ENCODE peak calls at places on chromosomes 6 and 20, in ten cellular contexts. I is endothelial cell of umbilical vein; E is naive thymus-derived CD8-positive, alpha-beta T cell; A is IMR-90; C is uterus; G is stimulated activated CD4-positive, alpha-beta T cell treated with anti-CD3 and anti-CD28 coated beads, TNF-alpha, amount 100 ng/mL, for 24 hours; S is astrocyte of the spinal cord; M is GM06990; X is NCI-H2081 treated with DMSO at 0.1 percent for 48 hours; L is BJ. Y is an unnamed sample.

GRCh38 chr6:113596907-113597583 is 260.1 kb upstream of the MARCKS start:
- DNase-seq in I (no peak), L (peak), E (no peak), M (no peak), C (peak), X (peak), A (peak), S (peak), G (no peak), Y (no peak)

GRCh38 chr6:23077797-23078196 is 508.4 kb downstream of the HDGFL1 start:
- DNase-seq in C (no peak), I (no peak), L (no peak), S (no peak), A (no peak), G (no peak), M (no peak), E (no peak), X (no peak), Y (no peak)

GRCh38 chr6:66675906-66676305 is 968.9 kb upstream of the EYS start:
- DNase-seq in S (no peak), E (no peak), X (no peak), A (no peak), C (no peak), G (no peak), M (no peak), I (no peak), L (no peak), Y (no peak)

GRCh38 chr6:149212892-149213786 is 104.4 kb upstream of the TAB2 start:
- DNase-seq in E (no peak), L (no peak), G (peak), C (no peak), X (no peak), A (no peak), M (no peak), I (no peak), S (no peak), Y (no peak)

GRCh38 chr20:57651977-57652864 is 32.0 kb upstream of the ZBP1 start:
- DNase-seq in C (peak), A (no peak), S (no peak), L (no peak), X (no peak), I (no peak), G (no peak), E (peak), M (no peak), Y (no peak)

GRCh38 chr6:12265795-12266194 is 24.4 kb upstream of the EDN1 start:
- DNase-seq in C (no peak), I (no peak), G (no peak), L (no peak), E (no peak), X (no peak), M (no peak), A (peak), S (peak), Y (no peak)

GRCh38 chr6:81166770-81167169 is 585.7 kb downstream of the TENT5A start:
- DNase-seq in E (no peak), I (no peak), X (no peak), S (peak), G (no peak), L (no peak), A (peak), M (no peak), C (no peak), Y (no peak)

GRCh38 chr20:49349678-49350077 is 71.8 kb upstream of the ZNFX1 start:
- DNase-seq in G (no peak), M (no peak), I (no peak), E (no peak), S (no peak), A (no peak), L (no peak), C (peak), X (no peak), Y (no peak)

GRCh38 chr6:25311251-25311910 is 32.2 kb downstream of the CARMIL1 start:
- DNase-seq in C (no peak), I (no peak), S (peak), E (no peak), A (peak), M (no peak), L (peak), G (no peak), X (no peak), Y (no peak)

GRCh38 chr6:156883497-156884252 is 106.5 kb downstream of the ARID1B start:
- DNase-seq in G (peak), E (no peak), X (no peak), S (no peak), A (peak), M (peak), C (no peak), I (peak), L (no peak), Y (no peak)

GRCh38 chr6:24596717-24597116 is 49.3 kb downstream of the KIAA0319 start:
- DNase-seq in M (no peak), G (no peak), I (no peak), X (no peak), E (no peak), C (no peak), A (no peak), S (no peak), L (no peak), Y (no peak)

GRCh38 chr20:48667481-48667880 is 160.3 kb downstream of the PREX1 start:
- DNase-seq in L (no peak), C (no peak), S (no peak), E (no peak), G (no peak), I (peak), M (no peak), X (no peak), A (no peak), Y (no peak)

GRCh38 chr6:5294392-5295211 is 33.3 kb downstream of the FARS2 start:
- DNase-seq in E (no peak), S (no peak), A (no peak), G (no peak), X (no peak), M (no peak), L (no peak), I (no peak), C (no peak), Y (no peak)

GRCh38 chr6:37725967-37726366 is 28.3 kb upstream of the MDGA1 start:
- DNase-seq in X (no peak), A (peak), C (no peak), E (no peak), I (no peak), G (no peak), M (no peak), L (no peak), S (no peak), Y (no peak)

GRCh38 chr6:170205126-170205525 is 85.8 kb downstream of the DLL1 start:
- DNase-seq in X (no peak), L (no peak), E (peak), M (no peak), S (no peak), G (no peak), C (no peak), I (no peak), A (no peak), Y (no peak)

GRCh38 chr6:12363651-12364381 is 73.7 kb downstream of the EDN1 start:
- DNase-seq in C (no peak), G (no peak), L (no peak), I (no peak), A (no peak), X (no peak), S (no peak), M (peak), E (no peak), Y (peak)

GRCh38 chr6:23633986-23634385 is 492.0 kb upstream of the NRSN1 start:
- DNase-seq in S (no peak), E (no peak), C (no peak), X (peak), I (no peak), L (no peak), A (no peak), M (no peak), G (no peak), Y (no peak)

GRCh38 chr6:40425192-40425919 is 161.8 kb downstream of the LRFN2 start:
- DNase-seq in I (no peak), S (no peak), M (no peak), E (no peak), C (no peak), X (peak), A (no peak), L (no peak), G (no peak), Y (no peak)

GRCh38 chr6:13288969-13289391 is 39.4 kb downstream of the TBC1D7 start:
- DNase-seq in I (no peak), X (no peak), M (no peak), S (no peak), G (no peak), A (no peak), C (no peak), L (no peak), E (no peak), Y (no peak)

GRCh38 chr6:48917233-48917632 is 545.8 kb downstream of the MMUT start:
- DNase-seq in M (no peak), G (no peak), I (no peak), E (no peak), X (no peak), L (no peak), A (no peak), C (no peak), S (no peak), Y (no peak)

GRCh38 chr6:122869437-122870024 is 80.5 kb downstream of the SMPDL3A start:
- DNase-seq in M (no peak), G (no peak), X (peak), E (no peak), I (peak), A (peak), C (peak), L (no peak), S (peak), Y (no peak)

GRCh38 chr6:151276112-151276745 is 36.5 kb downstream of the AKAP12 start:
- DNase-seq in I (no peak), G (no peak), X (no peak), C (no peak), A (peak), M (no peak), E (no peak), S (peak), L (peak), Y (no peak)